ENCODE peak calls at places on chromosomes 16 and 17, in five cellular contexts. C is lower lobe of right lung; X is effector memory CD4-positive, alpha-beta T cell; A is heart left ventricle; N is fibroblast of lung. W is an unnamed sample. For H3K9me3 and H3K36me3, the result is how much of the 10 kb centered on the place peaks cover.

GRCh38 chr16:86519649-86520316 is 9.5 kb downstream of the FOXF1 start:
- DNase-seq in N (peak), A (peak), C (peak), X (peak), W (peak)

GRCh38 chr17:68184816-68185436 is 62.9 kb upstream of the AMZ2 start:
- DNase-seq in N (no peak), A (no peak), C (no peak), X (no peak), W (no peak)

GRCh38 chr16:84482001-84482891 is 22.2 kb downstream of the MEAK7 start:
- DNase-seq in N (no peak), X (no peak), C (no peak), A (no peak), W (no peak)

GRCh38 chr16:53898993-53899392 is 195.0 kb downstream of the FTO start:
- DNase-seq in X (no peak), C (no peak), N (peak), A (no peak), W (no peak)

GRCh38 chr16:49021136-49021535 is 260.5 kb downstream of the CBLN1 start:
- DNase-seq in A (no peak), N (peak), X (no peak), C (no peak), W (no peak)

GRCh38 chr16:70475054-70475871 is 20.9 kb downstream of the FCSK start:
- DNase-seq in N (no peak), C (no peak), A (no peak), X (no peak), W (no peak)

GRCh38 chr17:49093131-49093530 is 39.4 kb upstream of the B4GALNT2 start:
- DNase-seq in C (no peak), N (no peak), A (no peak), X (no peak), W (peak)

GRCh38 chr17:15411556-15412198 is 55.7 kb downstream of the CDRT4 start:
- DNase-seq in X (no peak), C (no peak), N (peak), A (no peak), W (no peak)

GRCh38 chr16:14629919-14630619 is at the start of gene PARN:
- DNase-seq in X (peak), N (peak), C (peak), A (peak), W (peak)

GRCh38 chr17:64780096-64781012 is 118.2 kb upstream of the SMURF2 start:
- DNase-seq in C (peak), X (peak), A (peak), N (no peak), W (no peak)

GRCh38 chr16:31764103-31764502 is 109.5 kb upstream of the ZNF267 start:
- DNase-seq in C (no peak), A (no peak), N (no peak), X (no peak), W (no peak)

GRCh38 chr16:31767267-31767666 is 106.3 kb upstream of the ZNF267 start:
- DNase-seq in X (no peak), C (no peak), N (no peak), A (no peak), W (no peak)
- H3K9me3 ChIP-seq in X (half or more), C (half or more), N (under half), A (half or more), W (under half)

GRCh38 chr16:88067530-88068411 is 116.5 kb downstream of the BANP start:
- DNase-seq in A (no peak), N (no peak), X (no peak), C (peak), W (no peak)

GRCh38 chr16:88070341-88070740 is 119.1 kb downstream of the BANP start:
- DNase-seq in N (no peak), A (no peak), C (peak), X (no peak), W (no peak)

GRCh38 chr16:88069397-88070168 is 118.3 kb downstream of the BANP start:
- DNase-seq in X (no peak), C (peak), N (no peak), A (no peak), W (no peak)

GRCh38 chr16:88066680-88067529 is 115.7 kb downstream of the BANP start:
- DNase-seq in C (peak), N (no peak), X (no peak), A (no peak), W (no peak)

DNA sequence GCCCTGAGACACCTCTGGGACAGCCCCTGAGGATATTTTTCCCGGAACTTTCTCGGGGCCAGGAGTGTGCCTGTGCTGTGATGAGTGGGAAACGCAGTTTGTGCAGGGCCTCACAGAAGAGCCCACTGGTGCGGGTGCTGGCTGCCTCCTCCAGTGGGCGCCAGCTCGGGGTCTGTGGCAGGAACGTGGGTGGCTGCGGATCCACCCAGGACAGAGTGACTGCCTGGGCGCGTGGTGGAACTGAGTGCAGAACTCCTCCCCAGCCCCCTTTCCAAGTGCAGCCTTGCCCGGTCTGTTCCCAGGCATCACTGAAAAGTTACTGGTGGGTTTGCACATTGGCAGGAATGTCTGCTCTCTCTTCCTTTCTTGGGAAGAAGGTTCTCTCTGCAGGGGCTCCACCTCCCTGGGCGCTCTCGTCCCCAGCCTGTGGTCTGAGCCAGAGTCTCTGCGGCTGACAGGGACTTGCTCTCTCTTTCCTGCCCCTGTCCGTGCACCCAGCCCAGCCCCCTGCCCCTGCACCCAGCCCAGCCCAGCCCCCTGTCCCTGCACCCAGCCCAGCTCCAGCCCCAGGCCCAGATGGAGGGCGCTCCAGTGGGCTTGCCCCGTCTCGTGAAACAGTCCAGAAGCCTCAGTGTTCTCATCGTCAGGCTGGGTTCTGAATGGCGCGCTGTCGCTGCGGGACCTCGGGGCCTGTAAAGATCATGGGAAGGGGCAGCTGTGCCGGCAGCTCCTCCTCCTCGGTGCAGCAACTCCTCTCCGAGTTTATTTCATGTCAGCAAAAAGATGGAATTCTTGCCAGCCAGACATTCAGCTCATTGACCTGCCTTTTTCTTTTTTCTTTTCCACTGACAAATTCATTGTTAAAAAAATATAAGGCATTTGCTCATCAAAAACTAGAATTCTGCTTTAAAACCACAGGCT is 117.5 kb downstream of the BANP start:
- DNase-seq in A (no peak), X (no peak), C (peak), N (no peak), W (no peak)
- H3K27ac ChIP-seq in A (no peak), X (no peak), C (no peak), N (no peak), W (no peak)

DNA sequence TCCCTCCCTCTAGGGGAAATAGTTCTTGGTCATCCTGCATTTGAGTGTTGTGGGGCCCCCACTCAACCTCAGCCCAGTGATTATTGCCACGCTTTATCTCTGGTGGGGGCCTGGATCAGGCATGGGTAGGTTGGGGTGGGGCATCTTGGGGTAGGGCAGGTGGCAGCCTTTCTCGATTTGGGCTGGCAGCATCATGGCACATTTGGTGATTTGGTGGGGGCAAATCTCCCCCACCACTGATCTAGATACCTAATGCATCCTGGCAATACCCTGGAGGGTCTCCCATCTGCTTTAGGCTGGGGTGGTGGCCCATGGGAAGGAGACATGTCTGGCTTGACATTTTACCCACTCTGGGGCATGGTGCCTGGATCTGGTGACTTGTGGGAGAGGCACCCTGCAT is 40.2 kb downstream of the NLRP1 start:
- DNase-seq in C (no peak), N (no peak), A (no peak), X (no peak), W (no peak)
- H3K36me3 ChIP-seq in C (half or more), N (under half), A (under half), X (half or more), W (under half)

GRCh38 chr17:22411185-22411784 is 719.0 kb downstream of the KCNJ18 start:
- DNase-seq in A (no peak), C (no peak), X (no peak), N (no peak), W (no peak)
- H3K9me3 ChIP-seq in A (under half), C (under half), X (under half), N (under half), W (under half)

GRCh38 chr16:1930338-1930720 is 12.1 kb upstream of the HS3ST6 start:
- DNase-seq in N (no peak), C (no peak), A (no peak), X (no peak), W (no peak)
- H3K27ac ChIP-seq in N (no peak), C (no peak), A (no peak), X (no peak), W (no peak)

DNA sequence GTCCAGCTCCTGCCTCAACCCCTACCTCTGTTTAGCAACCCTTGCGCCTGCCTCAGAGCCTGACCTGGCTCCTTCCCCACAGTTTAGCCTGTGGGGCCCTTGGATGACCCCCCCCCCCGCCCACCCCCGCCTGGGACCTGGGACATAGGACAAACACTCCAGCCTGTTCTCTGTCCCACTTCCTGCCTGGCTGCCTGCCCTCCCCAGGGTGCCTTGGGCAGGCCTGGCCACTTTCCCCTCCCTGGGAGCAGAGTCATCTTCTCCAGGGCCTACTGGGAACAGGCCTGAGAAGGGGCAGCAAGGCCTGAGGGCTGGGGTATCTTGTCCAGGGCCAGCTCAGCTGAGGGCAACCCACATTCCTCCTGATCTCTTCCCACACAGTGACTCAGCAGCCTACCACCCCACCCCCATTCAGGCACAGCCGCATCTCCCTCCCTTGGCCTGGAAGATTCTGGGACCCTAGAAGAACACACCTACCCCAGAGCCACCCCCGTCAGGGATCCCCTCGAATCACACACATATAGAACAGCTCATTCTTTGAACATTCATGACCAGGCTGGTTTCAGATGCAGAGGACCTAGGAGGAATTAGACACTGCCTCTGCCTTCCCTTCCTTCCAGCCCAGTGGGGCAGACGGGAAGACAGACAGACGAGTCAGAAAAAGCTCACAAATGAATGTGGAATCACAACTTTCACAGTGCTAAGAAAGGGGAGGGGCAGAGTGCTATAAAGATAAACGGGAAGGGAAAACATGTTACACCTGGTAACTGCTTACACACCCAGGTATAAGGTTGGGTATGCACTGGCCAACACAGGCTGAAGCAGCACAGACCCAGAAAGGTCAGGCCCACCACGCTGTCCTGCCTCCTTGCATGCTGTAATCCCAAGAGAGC is 6.0 kb downstream of the FHOD1 start:
- DNase-seq in A (peak), X (no peak), C (peak), N (peak), W (peak)
- H3K36me3 ChIP-seq in A (under half), X (under half), C (under half), N (under half), W (under half)

DNA sequence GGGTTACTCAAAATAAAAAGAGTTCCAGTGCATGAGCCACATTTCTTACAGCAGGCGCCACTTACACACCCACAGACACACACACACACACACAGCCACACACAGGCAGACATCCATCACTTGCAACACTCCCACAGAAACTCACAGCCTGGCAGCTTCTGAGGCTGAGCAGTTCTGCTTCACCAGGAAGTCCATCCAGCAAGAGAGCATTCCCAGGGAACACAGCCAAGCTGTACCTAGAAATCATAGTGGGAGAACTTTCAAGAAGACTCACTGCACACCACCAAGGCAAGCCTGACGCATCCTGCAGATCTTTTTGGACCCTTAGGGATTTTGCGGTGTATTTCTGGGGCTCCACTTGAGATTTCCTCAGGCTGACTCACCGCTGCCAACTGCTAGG is 140.9 kb upstream of the WSB1 start:
- DNase-seq in A (no peak), C (no peak), X (no peak), N (no peak), W (no peak)
- H3K9me3 ChIP-seq in A (under half), C (under half), X (under half), N (under half), W (under half)

DNA sequence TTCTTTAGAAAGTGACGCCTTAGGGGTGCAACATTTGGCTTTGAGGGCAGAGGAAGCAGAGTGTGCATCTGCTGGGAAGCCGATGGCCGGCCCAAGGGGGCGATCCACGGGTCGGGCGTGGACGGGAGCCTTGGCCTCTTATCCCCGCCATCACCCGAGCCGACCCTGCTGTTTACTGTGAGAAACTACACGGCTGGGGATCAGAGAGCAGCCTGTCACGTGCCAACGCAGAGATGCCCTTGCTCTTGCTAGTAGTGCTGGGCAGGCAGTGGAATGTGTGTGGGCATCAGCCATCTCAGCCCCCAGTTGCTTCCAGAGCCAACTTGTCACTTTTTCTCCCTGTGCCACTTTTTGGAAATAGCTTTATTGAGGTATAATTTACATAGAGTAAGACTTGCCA is 26.7 kb upstream of the ITGB4 start:
- DNase-seq in X (no peak), N (no peak), C (no peak), A (no peak), W (no peak)
- H3K27ac ChIP-seq in X (no peak), N (no peak), C (peak), A (peak), W (no peak)

DNA sequence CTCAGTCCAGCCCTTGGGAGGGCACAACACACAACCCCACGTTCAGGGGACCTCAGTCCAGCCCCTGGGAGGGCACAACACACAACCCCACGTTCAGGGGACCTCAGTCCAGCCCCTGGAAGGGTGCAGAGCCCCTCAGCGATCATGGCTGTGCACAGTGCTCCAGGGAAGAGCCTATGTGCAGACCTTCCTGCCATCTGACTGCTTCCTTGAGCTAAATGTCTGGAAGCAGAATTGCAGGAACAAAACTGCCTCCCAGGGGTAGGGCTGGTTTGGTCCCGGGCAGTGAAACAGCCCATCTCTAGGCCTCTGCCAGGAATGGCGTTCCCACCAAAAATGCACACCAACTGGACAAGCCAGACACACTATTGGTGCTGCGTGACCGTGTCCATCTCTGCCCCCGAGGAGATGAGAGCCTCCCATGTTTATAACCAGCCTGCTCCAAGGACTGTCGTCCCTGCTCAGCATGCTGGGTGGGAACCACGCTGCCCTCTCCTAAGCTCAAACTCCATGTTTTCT is 44.0 kb downstream of the ZNF276 start:
- DNase-seq in A (no peak), N (no peak), X (no peak), C (no peak), W (no peak)
- H3K36me3 ChIP-seq in A (under half), N (under half), X (under half), C (under half), W (half or more)

W was measured in SJCRH30.